ENCODE peak calls at places on chromosomes 1 and 21, in five cellular contexts. F, K, B, E and I are unnamed samples.

GRCh38 chr1:114153051-114153620 is 533 bp downstream of the SYT6 start:
- DNase-seq in B (no peak), E (no peak), K (peak; percentile 39), F (no peak), I (no peak)

GRCh38 chr1:245860681-245861552 is 646.2 kb downstream of the SMYD3 start:
- DNase-seq in F (no peak), K (no peak), B (no peak), E (no peak), I (no peak)

GRCh38 chr1:3618576-3618903 is 6.3 kb upstream of the TPRG1L start:
- DNase-seq in B (no peak), E (no peak), F (no peak), K (no peak), I (no peak)

GRCh38 chr1:118338991-118339390 is 154.0 kb upstream of the SPAG17 start:
- DNase-seq in K (no peak), F (no peak), E (no peak), B (no peak), I (no peak)

GRCh38 chr1:11291049-11291448 is 18.1 kb downstream of the UBIAD1 start:
- DNase-seq in B (no peak), K (no peak), E (no peak), F (no peak), I (no peak)

GRCh38 chr1:223700942-223701637 is 11.2 kb upstream of the CAPN2 start:
- DNase-seq in F (peak; percentile 80), E (no peak), K (no peak), B (peak; percentile 32), I (no peak)

GRCh38 chr1:111987502-111987901 is 2.0 kb downstream of the KCND3 start:
- DNase-seq in E (no peak), F (no peak), K (no peak), B (no peak), I (no peak)

GRCh38 chr1:38791892-38792291 is 67.7 kb downstream of the RRAGC start:
- DNase-seq in E (no peak), K (no peak), F (no peak), B (no peak), I (no peak)

GRCh38 chr1:22772054-22772453 is 61.4 kb downstream of the EPHB2 start:
- DNase-seq in B (no peak), F (no peak), E (no peak), K (no peak), I (no peak)

GRCh38 chr21:35933466-35933865 is 126.9 kb downstream of the SETD4 start:
- DNase-seq in F (no peak), B (no peak), E (no peak), K (no peak), I (no peak)

GRCh38 chr1:184033711-184034167 is 3.8 kb downstream of the COLGALT2 start:
- DNase-seq in F (no peak), E (no peak), K (no peak), B (no peak), I (no peak)

GRCh38 chr1:6622396-6623152 is 2.1 kb upstream of the THAP3 start:
- DNase-seq in F (no peak), B (no peak), E (no peak), K (no peak), I (no peak)

GRCh38 chr1:115065021-115065420 is 24.3 kb downstream of the TSPAN2 start:
- DNase-seq in E (no peak), B (no peak), F (no peak), K (no peak), I (no peak)

GRCh38 chr1:46205794-46206193 is 2.7 kb downstream of the LURAP1 start:
- DNase-seq in E (no peak), F (no peak), K (no peak), B (no peak), I (no peak)

GRCh38 chr1:230286890-230287269 is 139.3 kb downstream of the PGBD5 start:
- DNase-seq in F (no peak), E (no peak), K (no peak), B (no peak), I (no peak)

GRCh38 chr1:10727703-10728348 is 68.6 kb downstream of the CASZ1 start:
- DNase-seq in E (no peak), B (no peak), F (no peak), K (no peak), I (no peak)

GRCh38 chr21:25682382-25682781 is 43.3 kb downstream of the JAM2 start:
- DNase-seq in K (no peak), E (no peak), B (no peak), F (no peak), I (no peak)

GRCh38 chr1:211829343-211830054 is 1.1 kb downstream of the LPGAT1 start:
- DNase-seq in F (peak; percentile 27), E (no peak), K (no peak), B (peak; percentile 82), I (no peak)

GRCh38 chr1:56788588-56788987 is 30.6 kb downstream of the FYB2 start:
- DNase-seq in B (no peak), K (no peak), E (no peak), F (no peak), I (no peak)

GRCh38 chr1:212288614-212289013 is 3.4 kb downstream of the PPP2R5A start:
- DNase-seq in F (no peak), K (no peak), E (no peak), B (no peak), I (no peak)

GRCh38 chr1:92784051-92784638 is 763 bp downstream of the EVI5 start:
- DNase-seq in K (peak; percentile 27), F (no peak), B (peak; percentile 9), E (no peak), I (peak; percentile 29)

GRCh38 chr1:162536511-162536910 is 25.0 kb upstream of the UAP1 start:
- DNase-seq in F (no peak), K (no peak), E (no peak), B (no peak), I (no peak)

GRCh38 chr21:35051287-35051818 is 2.3 kb upstream of the RUNX1 start:
- DNase-seq in K (peak; percentile 27), B (peak; percentile 82), E (peak; percentile 58), F (peak; percentile 85), I (peak; percentile 41)

GRCh38 chr1:70495370-70495769 is 84.3 kb downstream of the CTH start:
- DNase-seq in F (no peak), E (no peak), K (no peak), B (no peak), I (no peak)

GRCh38 chr1:65773391-65773790 is 19.3 kb upstream of the PDE4B start:
- DNase-seq in B (no peak), E (no peak), K (no peak), F (no peak), I (no peak)

GRCh38 chr1:36475341-36475740 is 7.4 kb downstream of the CSF3R start:
- DNase-seq in E (no peak), F (no peak), K (no peak), B (no peak), I (no peak)

GRCh38 chr1:166165661-166166399 is 971 bp downstream of the FAM78B start:
- DNase-seq in B (no peak), K (peak; percentile 24), E (no peak), F (no peak), I (peak; percentile 23)

GRCh38 chr1:29439615-29440014 is 203.3 kb downstream of the PTPRU start:
- DNase-seq in F (no peak), B (no peak), K (no peak), E (no peak), I (no peak)

GRCh38 chr1:96633695-96634094 is 87.9 kb upstream of the PTBP2 start:
- DNase-seq in F (no peak), K (no peak), B (no peak), E (no peak), I (no peak)

DNA sequence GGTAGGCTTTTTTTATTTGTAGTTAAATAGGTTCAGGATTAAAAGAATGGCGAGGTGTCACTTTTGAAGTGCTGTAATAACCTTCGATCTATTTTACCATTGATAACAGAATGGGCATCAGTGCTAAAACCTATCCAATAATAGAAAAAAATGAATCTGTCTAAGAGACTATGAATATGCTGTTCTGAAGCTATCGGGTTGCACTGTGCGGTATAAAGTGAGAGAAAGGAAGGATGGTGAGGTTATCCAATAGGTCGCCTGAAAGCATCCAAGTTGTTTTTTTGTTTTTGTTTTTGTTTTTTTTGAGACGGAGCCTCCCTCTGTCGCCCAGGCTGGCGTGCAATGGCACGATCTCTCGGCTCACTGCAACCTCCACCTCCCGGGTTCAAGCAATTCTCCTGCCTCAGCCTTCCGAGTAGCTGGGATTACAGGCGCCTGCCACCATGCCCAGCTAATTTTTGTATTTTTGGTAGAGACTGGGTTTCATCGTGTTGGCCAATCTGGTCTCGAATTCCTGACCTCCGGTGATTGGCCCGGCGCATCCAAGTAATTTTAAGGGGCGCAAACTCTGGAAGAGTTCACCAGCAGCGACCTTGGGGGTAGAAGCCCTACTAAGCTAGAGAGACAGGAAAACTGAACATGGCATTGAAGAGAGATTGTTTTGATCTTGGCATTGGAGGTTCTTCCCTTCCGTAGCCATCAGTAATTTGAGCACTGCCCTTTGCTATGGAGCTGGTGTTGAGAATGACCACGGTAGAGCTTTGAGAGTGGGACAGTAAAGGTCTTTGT is 8.7 kb upstream of the MDM4 start:
- DNase-seq in F (peak; percentile 40), B (peak; percentile 64), E (peak; percentile 49), K (no peak), I (no peak)
- TF ChIP-seq POLR2A in F (peak; percentile 88), B (no peak), E (peak; percentile 82), K (no peak), I (no peak)

DNA sequence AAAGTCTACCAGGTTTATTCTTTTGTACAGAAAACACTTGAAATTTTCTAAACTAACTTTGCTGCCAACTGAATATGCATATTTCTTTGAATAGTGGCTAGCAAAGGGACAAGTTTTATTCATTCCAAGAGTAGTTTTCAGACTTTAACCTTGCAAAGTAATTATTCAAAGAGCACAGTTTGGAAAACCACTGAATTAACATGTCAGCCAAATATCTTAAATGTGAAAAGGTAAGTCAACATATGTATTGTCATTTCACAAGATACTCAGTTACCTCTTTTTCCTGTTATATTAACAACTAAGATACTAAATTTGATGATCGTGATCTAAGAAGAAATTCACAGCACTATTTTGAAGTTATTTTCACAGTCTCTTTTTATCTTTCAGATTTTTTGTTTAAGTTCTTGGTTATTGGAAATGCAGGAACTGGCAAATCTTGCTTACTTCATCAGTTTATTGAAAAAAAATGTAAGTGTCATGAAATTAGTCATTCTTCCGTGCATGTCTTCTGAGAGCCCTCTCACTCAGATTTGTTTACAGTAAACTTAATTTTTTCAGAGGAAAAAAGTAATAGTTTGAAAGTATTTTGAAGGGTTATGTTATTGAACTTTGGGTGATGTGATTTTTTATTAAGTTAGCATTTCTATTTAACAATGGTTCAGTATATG is 15.3 kb downstream of the RAB4A start:
- DNase-seq in B (no peak), K (no peak), F (no peak), E (no peak), I (no peak)
- TF ChIP-seq TAF1 in B (no peak), K (no peak), F (no peak), E (no peak), I (no peak)

GRCh38 chr1:164611754-164612642 is 53.0 kb downstream of the PBX1 start:
- DNase-seq in B (peak; percentile 90), K (no peak), E (no peak), F (no peak), I (no peak)
- TF ChIP-seq POLR2A in B (no peak), K (no peak), E (no peak), F (no peak), I (no peak)

GRCh38 chr1:99994496-99994895 is 24.7 kb downstream of the SLC35A3 start:
- DNase-seq in B (no peak), E (no peak), K (no peak), F (no peak), I (no peak)

GRCh38 chr1:99992760-99993467 is 23.1 kb downstream of the SLC35A3 start:
- DNase-seq in B (no peak), F (peak; percentile 18), K (no peak), E (no peak), I (no peak)

GRCh38 chr1:99996951-99997350 is 27.2 kb downstream of the SLC35A3 start:
- DNase-seq in E (no peak), F (no peak), B (no peak), K (no peak), I (no peak)

GRCh38 chr1:99992044-99992722 is 22.4 kb downstream of the SLC35A3 start:
- DNase-seq in F (no peak), B (no peak), E (no peak), K (no peak), I (no peak)

GRCh38 chr1:99993468-99993845 is 23.7 kb downstream of the SLC35A3 start:
- DNase-seq in F (no peak), K (no peak), E (no peak), B (no peak), I (no peak)
- TF ChIP-seq TAF1 in F (no peak), K (no peak), E (no peak), B (no peak), I (no peak)